ENCODE peak calls at places on chromosomes 4 and X, in nine cellular contexts. One of them, this sample, is unnamed.
A peak's percentile ranks its signal among the peaks of the same experiment; 100 is the strongest.

GRCh38 chrX:130120321-130120731 is 10.0 kb upstream of the ELF4 start:
- DNase-seq in cardiac muscle cell: peak; percentile 35
- DNase-seq in adrenal gland: no peak
- DNase-seq in pancreas: no peak
- DNase-seq in upper lobe of left lung: no peak
- DNase-seq in A673: no peak
- DNase-seq in aorta: no peak
- DNase-seq in adipocyte: peak; percentile 39
- DNase-seq in fibroblast of lung: no peak
- DNase-seq in this sample: no peak

GRCh38 chr4:52592287-52592686 is 66.8 kb downstream of the USP46 start:
- DNase-seq in cardiac muscle cell: no peak
- DNase-seq in adrenal gland: no peak
- DNase-seq in pancreas: no peak
- DNase-seq in upper lobe of left lung: no peak
- DNase-seq in A673: no peak
- DNase-seq in aorta: no peak
- DNase-seq in adipocyte: no peak
- DNase-seq in fibroblast of lung: no peak
- DNase-seq in this sample: no peak

GRCh38 chr4:4320951-4321714 is 31.1 kb downstream of the ZBTB49 start:
- DNase-seq in cardiac muscle cell: no peak
- DNase-seq in adrenal gland: no peak
- DNase-seq in pancreas: no peak
- DNase-seq in upper lobe of left lung: peak; percentile 50
- DNase-seq in A673: no peak
- DNase-seq in aorta: peak; percentile 70
- DNase-seq in adipocyte: no peak
- DNase-seq in fibroblast of lung: no peak
- DNase-seq in this sample: no peak

GRCh38 chrX:4547218-4547836 is 833.9 kb upstream of the PRKX start:
- DNase-seq in cardiac muscle cell: peak; percentile 67
- DNase-seq in adrenal gland: peak; percentile 33
- DNase-seq in pancreas: peak; percentile 19
- DNase-seq in upper lobe of left lung: no peak
- DNase-seq in A673: peak; percentile 82
- DNase-seq in aorta: peak; percentile 70
- DNase-seq in adipocyte: peak; percentile 57
- DNase-seq in fibroblast of lung: peak; percentile 19
- DNase-seq in this sample: peak; percentile 67

GRCh38 chr4:48742412-48742811 is 37.7 kb downstream of the FRYL start:
- DNase-seq in cardiac muscle cell: no peak
- DNase-seq in adrenal gland: no peak
- DNase-seq in pancreas: no peak
- DNase-seq in upper lobe of left lung: no peak
- DNase-seq in A673: no peak
- DNase-seq in aorta: no peak
- DNase-seq in adipocyte: peak; percentile 4
- DNase-seq in fibroblast of lung: no peak
- DNase-seq in this sample: no peak

GRCh38 chrX:13029341-13029740 is 15.1 kb downstream of the FAM9C start:
- DNase-seq in cardiac muscle cell: no peak
- DNase-seq in adrenal gland: peak; percentile 48
- DNase-seq in pancreas: peak; percentile 48
- DNase-seq in upper lobe of left lung: no peak
- DNase-seq in A673: peak; percentile 55
- DNase-seq in aorta: no peak
- DNase-seq in adipocyte: peak; percentile 77
- DNase-seq in fibroblast of lung: peak; percentile 44
- DNase-seq in this sample: peak; percentile 81

GRCh38 chr4:26185436-26185835 is 135.4 kb upstream of the RBPJ start:
- DNase-seq in cardiac muscle cell: no peak
- DNase-seq in adrenal gland: no peak
- DNase-seq in pancreas: no peak
- DNase-seq in upper lobe of left lung: no peak
- DNase-seq in A673: no peak
- DNase-seq in aorta: no peak
- DNase-seq in adipocyte: no peak
- DNase-seq in fibroblast of lung: no peak
- DNase-seq in this sample: no peak

GRCh38 chrX:122504026-122504425 is 680.1 kb upstream of the GRIA3 start:
- DNase-seq in cardiac muscle cell: no peak
- DNase-seq in adrenal gland: no peak
- DNase-seq in pancreas: no peak
- DNase-seq in upper lobe of left lung: no peak
- DNase-seq in A673: no peak
- DNase-seq in aorta: no peak
- DNase-seq in adipocyte: no peak
- DNase-seq in fibroblast of lung: no peak
- DNase-seq in this sample: no peak

GRCh38 chrX:100995469-100995868 is 26.0 kb downstream of the ARL13A start:
- DNase-seq in cardiac muscle cell: no peak
- DNase-seq in adrenal gland: no peak
- DNase-seq in pancreas: no peak
- DNase-seq in upper lobe of left lung: no peak
- DNase-seq in A673: peak; percentile 38
- DNase-seq in aorta: no peak
- DNase-seq in adipocyte: peak; percentile 35
- DNase-seq in fibroblast of lung: peak; percentile 56
- DNase-seq in this sample: peak; percentile 64

GRCh38 chrX:38271154-38271716 is 50.6 kb upstream of the SRPX start:
- DNase-seq in cardiac muscle cell: no peak
- DNase-seq in adrenal gland: no peak
- DNase-seq in pancreas: no peak
- DNase-seq in upper lobe of left lung: no peak
- DNase-seq in A673: no peak
- DNase-seq in aorta: no peak
- DNase-seq in adipocyte: no peak
- DNase-seq in fibroblast of lung: peak; percentile 16
- DNase-seq in this sample: no peak

GRCh38 chr4:78370625-78371372 is 180.8 kb upstream of the ANXA3 start:
- DNase-seq in cardiac muscle cell: no peak
- DNase-seq in adrenal gland: no peak
- DNase-seq in pancreas: no peak
- DNase-seq in upper lobe of left lung: no peak
- DNase-seq in A673: no peak
- DNase-seq in aorta: no peak
- DNase-seq in adipocyte: no peak
- DNase-seq in fibroblast of lung: no peak
- DNase-seq in this sample: no peak

GRCh38 chr4:6916587-6917444 is 7.2 kb downstream of the TBC1D14 start:
- DNase-seq in cardiac muscle cell: no peak
- DNase-seq in adrenal gland: peak; percentile 86
- DNase-seq in pancreas: no peak
- DNase-seq in upper lobe of left lung: no peak
- DNase-seq in A673: peak; percentile 68
- DNase-seq in aorta: no peak
- DNase-seq in adipocyte: peak; percentile 10
- DNase-seq in fibroblast of lung: no peak
- DNase-seq in this sample: peak; percentile 51

GRCh38 chrX:76026292-76026691 is 146.6 kb upstream of the PBDC1 start:
- DNase-seq in cardiac muscle cell: no peak
- DNase-seq in adrenal gland: no peak
- DNase-seq in pancreas: no peak
- DNase-seq in upper lobe of left lung: no peak
- DNase-seq in A673: no peak
- DNase-seq in aorta: no peak
- DNase-seq in adipocyte: no peak
- DNase-seq in fibroblast of lung: no peak
- DNase-seq in this sample: peak; percentile 16

GRCh38 chrX:15619053-15619772 is 18.5 kb upstream of the ACE2 start:
- DNase-seq in cardiac muscle cell: no peak
- DNase-seq in adrenal gland: peak; percentile 34
- DNase-seq in pancreas: no peak
- DNase-seq in upper lobe of left lung: no peak
- DNase-seq in A673: no peak
- DNase-seq in aorta: no peak
- DNase-seq in adipocyte: no peak
- DNase-seq in fibroblast of lung: no peak
- DNase-seq in this sample: no peak

GRCh38 chr4:78308517-78308916 is 243.1 kb upstream of the ANXA3 start:
- DNase-seq in cardiac muscle cell: no peak
- DNase-seq in adrenal gland: no peak
- DNase-seq in pancreas: no peak
- DNase-seq in upper lobe of left lung: no peak
- DNase-seq in A673: no peak
- DNase-seq in aorta: no peak
- DNase-seq in adipocyte: no peak
- DNase-seq in fibroblast of lung: no peak
- DNase-seq in this sample: no peak

GRCh38 chr4:187357861-187358260 is 634.2 kb upstream of the FAT1 start:
- DNase-seq in cardiac muscle cell: no peak
- DNase-seq in adrenal gland: no peak
- DNase-seq in pancreas: no peak
- DNase-seq in upper lobe of left lung: no peak
- DNase-seq in A673: no peak
- DNase-seq in aorta: no peak
- DNase-seq in adipocyte: no peak
- DNase-seq in fibroblast of lung: no peak
- DNase-seq in this sample: no peak
- H3K4me3 ChIP-seq in cardiac muscle cell: no peak overlapping the region
- H3K4me3 ChIP-seq in adrenal gland: no peak overlapping the region
- H3K4me3 ChIP-seq in pancreas: no peak overlapping the region
- H3K4me3 ChIP-seq in upper lobe of left lung: no peak overlapping the region
- H3K4me3 ChIP-seq in A673: no peak overlapping the region
- H3K4me3 ChIP-seq in aorta: no peak overlapping the region
- H3K4me3 ChIP-seq in adipocyte: no peak overlapping the region
- H3K4me3 ChIP-seq in fibroblast of lung: no peak overlapping the region
- H3K4me3 ChIP-seq in this sample: no peak overlapping the region

DNA sequence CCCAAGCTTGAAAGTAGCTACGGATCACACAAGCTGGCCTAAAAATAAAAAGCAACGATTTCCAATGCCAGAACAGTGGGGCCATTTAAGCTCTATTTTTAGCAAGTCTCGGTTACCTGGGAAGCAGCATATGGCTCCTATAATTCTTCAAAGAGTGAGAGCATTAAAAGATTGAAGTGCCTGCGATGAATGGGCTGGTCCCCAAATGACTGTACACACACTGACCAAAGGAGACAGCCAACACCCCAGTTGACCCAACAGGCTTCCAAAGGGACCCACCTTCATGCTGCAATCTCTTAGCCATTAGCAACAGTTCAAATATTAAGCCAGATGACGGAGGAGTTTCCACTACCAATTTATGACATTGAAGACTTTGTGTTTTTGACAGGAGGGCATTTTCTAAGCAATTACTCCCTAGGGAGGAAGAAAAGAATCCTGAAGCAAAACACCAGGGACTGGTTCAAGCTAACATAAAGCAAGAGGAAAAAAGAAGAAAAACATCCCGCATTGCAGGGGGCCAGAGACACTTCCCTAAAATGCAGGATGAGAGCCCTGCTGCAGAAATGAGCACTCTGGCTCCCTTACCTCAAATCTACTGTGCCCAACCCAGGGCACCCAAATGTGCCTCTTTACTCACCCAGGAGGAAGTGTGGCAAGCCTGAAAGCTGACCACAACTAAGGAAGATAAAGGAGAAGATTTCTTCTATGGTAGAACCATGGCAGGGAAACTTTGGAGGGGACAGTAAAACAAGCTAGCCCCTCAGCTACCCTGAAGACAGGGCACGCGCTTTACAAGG is 21.6 kb downstream of the SH3KBP1 start:
- DNase-seq in cardiac muscle cell: no peak
- DNase-seq in adrenal gland: no peak
- DNase-seq in pancreas: no peak
- DNase-seq in upper lobe of left lung: no peak
- DNase-seq in A673: no peak
- DNase-seq in aorta: no peak
- DNase-seq in adipocyte: no peak
- DNase-seq in fibroblast of lung: no peak
- DNase-seq in this sample: no peak
- H3K4me1 ChIP-seq in cardiac muscle cell: no peaks in the 10 kb centered on the region
- H3K4me1 ChIP-seq in adrenal gland: no peaks in the 10 kb centered on the region
- H3K4me1 ChIP-seq in pancreas: no peaks in the 10 kb centered on the region
- H3K4me1 ChIP-seq in upper lobe of left lung: peaks cover 4% of the 10 kb centered on the region
- H3K4me1 ChIP-seq in A673: peaks cover 12% of the 10 kb centered on the region
- H3K4me1 ChIP-seq in aorta: peaks cover 3% of the 10 kb centered on the region
- H3K4me1 ChIP-seq in adipocyte: peaks cover 17% of the 10 kb centered on the region
- H3K4me1 ChIP-seq in fibroblast of lung: peaks cover 2% of the 10 kb centered on the region
- H3K4me1 ChIP-seq in this sample: peaks cover 37% of the 10 kb centered on the region

GRCh38 chr4:77167173-77167572 is 10.2 kb downstream of the CCNG2 start:
- DNase-seq in cardiac muscle cell: no peak
- DNase-seq in adrenal gland: no peak
- DNase-seq in pancreas: no peak
- DNase-seq in upper lobe of left lung: no peak
- DNase-seq in A673: no peak
- DNase-seq in aorta: no peak
- DNase-seq in adipocyte: no peak
- DNase-seq in fibroblast of lung: no peak
- DNase-seq in this sample: no peak

GRCh38 chr4:77170926-77171325 is 13.9 kb downstream of the CCNG2 start:
- DNase-seq in cardiac muscle cell: no peak
- DNase-seq in adrenal gland: no peak
- DNase-seq in pancreas: no peak
- DNase-seq in upper lobe of left lung: no peak
- DNase-seq in A673: no peak
- DNase-seq in aorta: no peak
- DNase-seq in adipocyte: no peak
- DNase-seq in fibroblast of lung: no peak
- DNase-seq in this sample: no peak

GRCh38 chr4:77172336-77172735 is 15.3 kb downstream of the CCNG2 start:
- DNase-seq in cardiac muscle cell: no peak
- DNase-seq in adrenal gland: no peak
- DNase-seq in pancreas: no peak
- DNase-seq in upper lobe of left lung: no peak
- DNase-seq in A673: no peak
- DNase-seq in aorta: no peak
- DNase-seq in adipocyte: peak; percentile 69
- DNase-seq in fibroblast of lung: peak; percentile 80
- DNase-seq in this sample: peak; percentile 48

GRCh38 chr4:77167866-77168265 is 10.9 kb downstream of the CCNG2 start:
- DNase-seq in cardiac muscle cell: no peak
- DNase-seq in adrenal gland: no peak
- DNase-seq in pancreas: no peak
- DNase-seq in upper lobe of left lung: no peak
- DNase-seq in A673: no peak
- DNase-seq in aorta: no peak
- DNase-seq in adipocyte: no peak
- DNase-seq in fibroblast of lung: no peak
- DNase-seq in this sample: peak; percentile 38

DNA sequence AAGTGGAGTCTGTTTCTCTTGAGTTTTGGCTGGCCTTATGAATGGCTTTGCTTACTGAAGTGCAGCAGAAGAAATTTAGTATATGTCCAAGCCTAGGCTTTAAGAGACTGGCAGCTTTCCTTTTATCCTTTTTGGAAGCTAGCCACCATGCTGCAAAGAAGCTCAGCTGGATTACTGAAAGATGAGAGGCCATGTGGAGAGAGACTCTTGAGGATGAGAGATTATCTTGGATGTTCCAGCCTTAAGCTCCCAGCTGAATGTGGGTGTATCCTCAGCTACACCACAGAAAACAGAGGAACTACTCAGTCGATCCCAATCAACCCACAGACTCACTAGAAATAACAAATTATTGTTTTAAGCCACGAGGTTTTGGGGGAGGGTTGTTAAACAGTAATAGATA is 12.5 kb downstream of the CCNG2 start:
- DNase-seq in cardiac muscle cell: no peak
- DNase-seq in adrenal gland: no peak
- DNase-seq in pancreas: no peak
- DNase-seq in upper lobe of left lung: no peak
- DNase-seq in A673: peak; percentile 16
- DNase-seq in aorta: no peak
- DNase-seq in adipocyte: peak; percentile 22
- DNase-seq in fibroblast of lung: peak; percentile 29
- DNase-seq in this sample: peak; percentile 53
- H3K36me3 ChIP-seq in cardiac muscle cell: peaks cover 25% of the 10 kb centered on the region
- H3K36me3 ChIP-seq in adrenal gland: no peaks in the 10 kb centered on the region
- H3K36me3 ChIP-seq in pancreas: peaks cover 3% of the 10 kb centered on the region
- H3K36me3 ChIP-seq in upper lobe of left lung: peaks cover 16% of the 10 kb centered on the region
- H3K36me3 ChIP-seq in A673: no peaks in the 10 kb centered on the region
- H3K36me3 ChIP-seq in aorta: peaks cover 5% of the 10 kb centered on the region
- H3K36me3 ChIP-seq in adipocyte: peaks cover 55% of the 10 kb centered on the region
- H3K36me3 ChIP-seq in fibroblast of lung: peaks cover 2% of the 10 kb centered on the region
- H3K36me3 ChIP-seq in this sample: peaks cover 37% of the 10 kb centered on the region

GRCh38 chr4:107988763-107989035 is 990 bp upstream of the HADH start:
- DNase-seq in cardiac muscle cell: no peak
- DNase-seq in adrenal gland: no peak
- DNase-seq in pancreas: no peak
- DNase-seq in upper lobe of left lung: no peak
- DNase-seq in A673: no peak
- DNase-seq in aorta: no peak
- DNase-seq in adipocyte: no peak
- DNase-seq in fibroblast of lung: no peak
- DNase-seq in this sample: peak; percentile 51
- H3K4me3 ChIP-seq in cardiac muscle cell: no peak overlapping the region
- H3K4me3 ChIP-seq in adrenal gland: peak overlapping the region; percentile 78
- H3K4me3 ChIP-seq in pancreas: no peak overlapping the region
- H3K4me3 ChIP-seq in upper lobe of left lung: no peak overlapping the region
- H3K4me3 ChIP-seq in A673: no peak overlapping the region
- H3K4me3 ChIP-seq in aorta: no peak overlapping the region
- H3K4me3 ChIP-seq in adipocyte: peak overlapping the region; percentile 95
- H3K4me3 ChIP-seq in fibroblast of lung: no peak overlapping the region
- H3K4me3 ChIP-seq in this sample: peak overlapping the region; percentile 83

This sample was measured in SJCRH30.